ENCODE peak calls at places on chromosomes 16 and 17, in five cellular contexts. F is HCT116, K is H1, Y is K562, W is SK-N-SH. J is an unnamed sample.

GRCh38 chr16:17839272-17839671 is 368.5 kb upstream of the XYLT1 start:
- DNase-seq in K (no peak), Y (no peak), F (no peak), W (no peak), J (no peak)

GRCh38 chr16:2472885-2473284 is 1.8 kb downstream of the NTN3 start:
- DNase-seq in Y (no peak), K (no peak), F (no peak), W (no peak), J (no peak)

GRCh38 chr17:8964801-8965393 is 610 bp downstream of the PIK3R5 start:
- DNase-seq in K (no peak), Y (no peak), F (no peak), W (no peak), J (no peak)

GRCh38 chr16:22008215-22009142 is 568 bp downstream of the MOSMO start:
- DNase-seq in W (peak), K (peak), F (no peak), Y (no peak), J (peak)

GRCh38 chr17:82242977-82243647 is 14.3 kb downstream of the SLC16A3 start:
- DNase-seq in Y (no peak), F (no peak), W (peak), K (no peak), J (no peak)

GRCh38 chr17:6101706-6102105 is 31.5 kb downstream of the WSCD1 start:
- DNase-seq in W (no peak), F (no peak), Y (no peak), K (no peak), J (no peak)

GRCh38 chr16:66006485-66006884 is 360.0 kb upstream of the CDH5 start:
- DNase-seq in K (no peak), F (no peak), Y (no peak), W (no peak), J (no peak)

GRCh38 chr16:89162314-89162713 is 9.2 kb upstream of the CDH15 start:
- DNase-seq in K (no peak), F (no peak), Y (no peak), W (no peak), J (no peak)

GRCh38 chr17:6752068-6752909 is 3.6 kb upstream of the XAF1 start:
- DNase-seq in K (no peak), W (no peak), F (no peak), Y (no peak), J (no peak)

GRCh38 chr16:66130296-66130910 is 236.1 kb upstream of the CDH5 start:
- DNase-seq in F (no peak), Y (no peak), K (no peak), W (no peak), J (no peak)

GRCh38 chr17:19546289-19547065 is 12.8 kb downstream of the SLC47A1 start:
- DNase-seq in W (no peak), F (no peak), Y (no peak), K (no peak), J (peak)

GRCh38 chr16:79918916-79919315 is 318.4 kb upstream of the MAF start:
- DNase-seq in W (no peak), K (no peak), Y (no peak), F (no peak), J (no peak)

DNA sequence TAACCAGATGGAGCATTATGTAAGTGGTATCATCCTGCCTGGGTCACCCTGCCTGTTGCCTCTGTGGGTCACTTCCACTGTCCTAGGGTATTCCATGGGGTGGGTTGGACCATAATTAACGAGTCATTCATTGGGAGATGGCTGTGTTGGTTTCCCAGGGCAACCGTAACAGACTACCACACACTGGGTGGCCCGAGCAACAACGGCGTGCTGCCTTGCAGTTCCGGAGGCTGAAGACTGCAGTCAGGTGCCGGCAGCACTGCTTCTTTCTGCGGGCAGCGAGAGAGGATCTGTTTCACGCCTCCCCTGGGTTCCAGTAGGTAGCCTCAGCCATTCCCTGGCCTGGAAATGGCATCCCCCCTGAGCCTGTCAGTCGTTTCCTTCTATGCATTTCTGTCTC is 28.9 kb upstream of the CMIP start:
- DNase-seq in F (no peak), W (no peak), K (no peak), Y (no peak), J (no peak)
- TF ChIP-seq JUND in F (no peak), W (no peak), K (no peak), Y (no peak), J (no peak)

GRCh38 chr17:74182041-74182783 is 21.3 kb upstream of the RPL38 start:
- DNase-seq in Y (no peak), W (no peak), F (no peak), K (no peak), J (no peak)

GRCh38 chr17:74185786-74186185 is 17.7 kb upstream of the RPL38 start:
- DNase-seq in Y (no peak), F (no peak), W (no peak), K (no peak), J (no peak)

GRCh38 chr17:74180336-74180735 is 23.1 kb upstream of the RPL38 start:
- DNase-seq in Y (no peak), F (no peak), W (no peak), K (no peak), J (no peak)

GRCh38 chr17:74181341-74181740 is 22.1 kb upstream of the RPL38 start:
- DNase-seq in K (no peak), Y (no peak), W (no peak), F (no peak), J (no peak)

DNA sequence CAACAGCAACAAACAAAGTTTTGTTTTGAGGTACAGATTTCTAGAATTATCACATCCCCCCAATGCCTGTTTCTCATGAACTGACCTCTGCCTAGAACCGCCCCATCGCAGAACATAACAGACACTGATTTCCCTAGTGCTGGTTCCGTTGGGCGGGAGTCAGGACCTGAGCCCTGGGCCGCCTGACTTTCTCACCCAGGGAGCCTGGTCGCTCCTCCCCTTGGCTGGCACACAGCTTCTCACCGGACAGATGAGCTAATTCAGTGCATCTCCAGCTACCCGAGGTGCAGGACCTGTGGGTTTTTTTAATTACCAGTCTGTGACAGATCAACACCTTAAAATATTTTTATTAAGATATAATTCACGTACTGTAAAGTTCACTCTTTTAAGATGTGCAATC is 20.1 kb upstream of the RPL38 start:
- DNase-seq in K (no peak), F (no peak), W (no peak), Y (no peak), J (no peak)
- TF ChIP-seq JUND in K (no peak), F (no peak), W (no peak), Y (no peak), J (no peak)

GRCh38 chr16:11181889-11182279 is 74.1 kb downstream of the SOCS1 start:
- DNase-seq in W (no peak), F (no peak), K (no peak), Y (no peak), J (no peak)
- TF ChIP-seq JUND in W (no peak), F (no peak), K (no peak), Y (no peak), J (no peak)

GRCh38 chr16:72878301-72879269 is 169.3 kb downstream of the ZFHX3 start:
- DNase-seq in Y (no peak), K (no peak), W (peak), F (no peak), J (no peak)

GRCh38 chr16:72876981-72877373 is 171.0 kb downstream of the ZFHX3 start:
- DNase-seq in F (no peak), Y (no peak), W (no peak), K (no peak), J (no peak)

GRCh38 chr16:72877374-72878028 is 170.4 kb downstream of the ZFHX3 start:
- DNase-seq in W (no peak), F (peak), Y (no peak), K (no peak), J (no peak)

GRCh38 chr16:72875291-72876036 is 172.5 kb downstream of the ZFHX3 start:
- DNase-seq in K (no peak), F (no peak), Y (no peak), W (no peak), J (no peak)

GRCh38 chr16:72876221-72876620 is 171.7 kb downstream of the ZFHX3 start:
- DNase-seq in K (no peak), W (no peak), Y (no peak), F (no peak), J (no peak)
- TF ChIP-seq JUND in K (no peak), W (no peak), Y (no peak), F (no peak), J (no peak)

GRCh38 chr16:68126395-68126794 is 41.2 kb downstream of the NFATC3 start:
- DNase-seq in Y (no peak), K (no peak), W (no peak), F (no peak), J (no peak)
- TF ChIP-seq JUND in Y (no peak), K (no peak), W (no peak), F (no peak), J (no peak)

DNA sequence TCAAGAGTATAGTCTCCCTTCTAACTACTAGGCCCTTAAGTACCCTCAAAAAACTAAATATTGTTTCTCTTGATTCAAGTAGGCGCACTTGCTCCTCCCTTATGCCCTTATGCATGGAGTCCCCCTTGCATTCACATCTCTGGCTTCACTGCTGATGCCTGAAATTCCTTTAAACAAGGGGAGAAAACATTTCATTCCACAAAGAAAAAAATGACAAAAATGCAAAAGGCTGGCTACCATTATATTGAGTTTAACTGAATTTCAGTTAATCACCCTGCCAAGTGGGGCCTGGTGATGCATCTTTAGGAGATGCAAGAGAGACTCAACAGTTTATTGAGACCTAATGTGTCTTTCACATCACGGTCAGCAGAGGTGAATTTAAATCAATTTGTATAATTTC is 35.6 kb downstream of the CRLF3 start:
- DNase-seq in W (no peak), Y (no peak), K (no peak), F (no peak), J (no peak)
- TF ChIP-seq JUND in W (peak), Y (no peak), K (no peak), F (no peak), J (no peak)

GRCh38 chr16:63066552-63066951 is 1030.3 kb upstream of the CDH8 start:
- DNase-seq in K (no peak), Y (no peak), W (no peak), F (no peak), J (no peak)

GRCh38 chr16:63067141-63067540 is 1030.9 kb upstream of the CDH8 start:
- DNase-seq in K (no peak), F (no peak), W (no peak), Y (no peak), J (no peak)

GRCh38 chr16:63057342-63057741 is 1021.1 kb upstream of the CDH8 start:
- DNase-seq in K (no peak), W (no peak), F (no peak), Y (no peak), J (no peak)

DNA sequence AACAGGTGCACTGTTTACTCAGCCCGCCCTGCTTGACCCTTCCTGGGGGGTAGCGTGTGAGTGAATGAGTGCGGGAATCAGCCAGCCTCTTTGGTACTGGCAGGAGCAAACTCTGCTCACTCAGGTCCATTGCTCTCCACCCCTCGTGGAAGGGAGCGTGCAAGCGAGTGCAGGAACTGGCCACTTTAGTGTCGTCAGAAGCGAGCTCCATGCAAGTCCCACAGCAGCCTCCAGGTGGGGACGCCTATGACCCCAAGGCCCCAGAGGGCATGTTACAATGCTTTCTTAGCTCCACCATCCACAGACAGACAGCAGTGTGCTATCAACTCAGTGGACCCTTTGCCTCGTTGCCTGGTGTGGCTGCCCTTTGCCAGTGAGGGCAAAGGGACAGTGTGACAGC is 1025.1 kb upstream of the CDH8 start:
- DNase-seq in K (peak), W (no peak), Y (no peak), F (no peak), J (no peak)
- TF ChIP-seq JUND in K (no peak), W (no peak), Y (no peak), F (no peak), J (no peak)

GRCh38 chr17:49468827-49469385 is 26.2 kb upstream of the NGFR start:
- DNase-seq in K (no peak), F (no peak), W (no peak), Y (no peak), J (no peak)

GRCh38 chr17:49471089-49471683 is 23.9 kb upstream of the NGFR start:
- DNase-seq in F (no peak), K (no peak), Y (no peak), W (peak), J (no peak)

GRCh38 chr17:49471769-49472168 is 23.3 kb upstream of the NGFR start:
- DNase-seq in W (no peak), F (no peak), K (no peak), Y (no peak), J (no peak)

GRCh38 chr17:49472527-49472926 is 22.6 kb upstream of the NGFR start:
- DNase-seq in Y (no peak), K (no peak), W (no peak), F (no peak), J (no peak)

DNA sequence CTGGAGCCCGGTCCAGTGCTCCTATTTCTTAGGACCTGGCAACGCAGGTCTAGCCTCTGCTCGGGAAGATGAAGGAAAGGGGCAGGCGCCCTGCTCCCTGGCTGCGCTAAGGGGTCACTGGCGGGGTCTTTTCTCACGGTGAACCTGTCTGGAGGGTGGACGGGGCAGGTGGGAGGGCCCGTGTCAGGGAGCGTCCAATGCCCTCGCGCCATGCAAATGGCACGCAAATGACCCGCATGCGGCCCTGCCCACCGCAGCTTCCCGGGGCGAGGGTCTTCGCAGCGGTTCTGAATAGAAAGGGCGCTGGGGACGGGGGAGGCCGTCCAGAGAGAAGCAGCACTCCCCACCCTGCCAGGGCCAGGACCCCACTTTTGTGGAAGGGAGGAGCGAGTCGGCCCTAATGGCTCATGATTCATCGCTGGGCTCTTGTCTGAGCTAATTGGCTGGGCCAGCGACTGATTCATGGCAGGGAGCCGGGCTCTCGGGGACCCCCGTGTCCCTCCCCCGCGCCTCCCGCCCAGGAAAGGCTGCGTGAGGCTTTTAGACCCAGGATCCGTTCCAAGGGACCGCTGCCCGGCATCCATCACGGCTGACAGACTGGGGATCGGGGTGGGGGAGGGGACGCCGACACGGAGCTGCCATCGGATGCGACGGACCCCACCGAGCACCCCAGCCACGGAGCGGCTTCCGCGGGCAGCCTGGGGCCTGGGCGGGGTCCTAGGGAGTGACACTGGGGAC is 25.1 kb upstream of the NGFR start:
- DNase-seq in W (peak), F (no peak), K (peak), Y (no peak), J (no peak)
- TF ChIP-seq JUND in W (no peak), F (no peak), K (no peak), Y (no peak), J (no peak)

GRCh38 chr17:57574040-57574513 is 171.0 kb downstream of the CCDC182 start:
- DNase-seq in W (no peak), Y (no peak), F (no peak), K (no peak), J (no peak)
- TF ChIP-seq JUND in W (no peak), Y (no peak), F (no peak), K (no peak), J (no peak)

J was measured in T47D.